ENCODE peak calls at places on chromosomes 6 and 20, in nine cellular contexts. X, N, J, R, V, C, Q, L and I are unnamed samples.
A peak's percentile ranks its signal among the peaks of the same experiment; 100 is the strongest.

GRCh38 chr6:34553146-34553545 is 3.0 kb downstream of the SPDEF start:
- DNase-seq in X (no peak), N (no peak), J (no peak), R (no peak), V (no peak), C (no peak), Q (no peak), L (no peak), I (no peak)

GRCh38 chr6:89509719-89510339 is 76.9 kb downstream of the ANKRD6 start:
- DNase-seq in X (no peak), N (no peak), J (no peak), R (no peak), V (no peak), C (no peak), Q (peak; percentile 42), L (no peak), I (no peak)

GRCh38 chr6:43185391-43185790 is 3.4 kb downstream of the CUL9 start:
- DNase-seq in X (no peak), N (no peak), J (no peak), R (no peak), V (no peak), C (no peak), Q (no peak), L (no peak), I (no peak)

GRCh38 chr6:26501482-26501986 is 1.4 kb downstream of the BTN1A1 start:
- DNase-seq in X (no peak), N (peak; percentile 48), J (no peak), R (no peak), V (peak; percentile 58), C (peak; percentile 86), Q (peak; percentile 32), L (peak; percentile 23), I (no peak)

GRCh38 chr6:27146706-27147507 is 100.6 kb upstream of the PRSS16 start:
- DNase-seq in X (peak; percentile 99), N (peak; percentile 93), J (peak; percentile 84), R (peak; percentile 56), V (peak; percentile 81), C (peak; percentile 96), Q (peak; percentile 80), L (peak; percentile 69), I (no peak)

GRCh38 chr6:17042422-17043147 is 59.3 kb upstream of the STMND1 start:
- DNase-seq in X (no peak), N (peak; percentile 22), J (peak; percentile 63), R (no peak), V (no peak), C (no peak), Q (no peak), L (peak; percentile 71), I (peak; percentile 67)

GRCh38 chr6:126385536-126385935 is 45.6 kb downstream of the CENPW start:
- DNase-seq in X (no peak), N (no peak), J (no peak), R (no peak), V (no peak), C (no peak), Q (no peak), L (no peak), I (no peak)

GRCh38 chr6:89287351-89288028 is 27.6 kb downstream of the GABRR2 start:
- DNase-seq in X (no peak), N (no peak), J (no peak), R (no peak), V (no peak), C (no peak), Q (no peak), L (no peak), I (no peak)

GRCh38 chr20:12171927-12172581 is 254.4 kb downstream of the BTBD3 start:
- DNase-seq in X (peak; percentile 43), N (no peak), J (no peak), R (no peak), V (no peak), C (no peak), Q (no peak), L (no peak), I (no peak)

GRCh38 chr6:79898076-79898475 is 49.3 kb downstream of the ELOVL4 start:
- DNase-seq in X (no peak), N (no peak), J (no peak), R (no peak), V (no peak), C (no peak), Q (no peak), L (no peak), I (no peak)
- TF ChIP-seq CTCF in X (no peak), N (no peak), J (no peak), R (no peak), V (no peak), C (no peak), Q (no peak), L (no peak), I (no peak)

DNA sequence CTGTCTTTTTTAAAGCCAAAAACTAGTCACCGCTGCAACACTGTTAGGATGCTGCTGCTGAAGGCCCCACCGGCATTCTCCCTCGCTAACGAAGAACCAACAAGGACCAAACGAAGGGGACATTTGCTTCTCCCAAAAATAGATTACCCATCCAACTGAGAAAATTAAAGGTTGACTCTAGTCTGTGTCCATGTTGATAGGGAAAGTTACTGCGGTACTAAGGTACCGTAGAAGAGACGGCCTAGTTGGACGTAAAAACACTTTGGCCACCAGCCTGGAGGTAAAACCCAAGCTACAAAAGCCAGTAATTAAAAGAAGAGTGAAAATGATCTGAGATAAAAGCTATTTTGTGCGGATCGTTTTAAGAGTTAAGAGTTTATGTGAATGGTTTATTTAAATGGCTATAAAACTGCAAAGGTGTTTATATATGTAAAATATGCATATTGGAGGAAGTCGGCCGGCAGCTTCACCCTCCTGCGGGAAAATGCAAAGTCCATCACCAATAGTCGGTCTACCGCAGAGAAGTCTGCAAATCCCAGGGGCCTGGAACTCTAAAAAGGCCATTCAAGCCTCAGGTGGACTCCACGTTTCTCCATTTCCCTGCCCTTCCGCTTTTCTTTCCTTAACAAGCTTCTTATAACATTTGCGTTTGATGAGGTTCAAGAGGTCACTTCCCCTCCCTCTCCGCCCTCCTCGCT is 11.7 kb upstream of the FOXF2 start:
- DNase-seq in X (no peak), N (no peak), J (no peak), R (no peak), V (no peak), C (no peak), Q (no peak), L (no peak), I (no peak)
- H3K27me3 ChIP-seq in X (peaks cover 60% of the 10 kb centered on the region), N (peaks cover 7% of the 10 kb centered on the region), J (no peaks in the 10 kb centered on the region), R (peaks cover 36% of the 10 kb centered on the region), V (peaks cover 29% of the 10 kb centered on the region), C (peaks cover 8% of the 10 kb centered on the region), Q (peaks cover 76% of the 10 kb centered on the region), L (peaks cover 54% of the 10 kb centered on the region), I (peaks cover 99% of the 10 kb centered on the region)

DNA sequence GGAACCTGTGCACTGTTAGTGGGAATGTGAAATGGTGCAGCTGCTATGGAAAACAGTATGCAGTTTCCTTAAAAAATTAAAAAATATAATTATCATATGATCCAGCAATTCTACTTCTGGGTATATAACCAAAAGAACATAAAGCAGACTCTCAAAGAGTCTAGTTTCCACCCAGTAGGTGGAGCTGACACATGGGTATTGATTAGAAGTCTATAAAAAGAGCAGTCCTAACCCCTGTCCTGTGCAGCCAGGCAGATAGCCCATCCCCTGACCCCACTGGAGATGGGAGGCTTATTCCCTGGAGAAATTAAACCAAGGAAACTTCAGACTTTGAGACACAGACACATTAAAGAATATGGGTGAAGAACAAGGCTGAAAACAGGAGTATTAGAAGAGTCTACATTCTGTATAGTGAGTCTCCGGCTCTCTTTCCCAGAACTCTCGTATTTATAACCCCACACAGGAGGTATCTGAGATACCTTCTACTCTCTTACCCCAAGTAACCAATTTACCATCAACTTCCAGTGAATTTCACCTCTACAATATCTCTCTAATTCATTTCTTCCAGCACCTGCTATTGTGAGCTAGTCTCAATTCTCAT is 92.3 kb downstream of the SEL1L2 start:
- DNase-seq in X (no peak), N (peak; percentile 15), J (no peak), R (no peak), V (no peak), C (no peak), Q (no peak), L (no peak), I (peak; percentile 12)
- TF ChIP-seq CTCF in X (no peak), N (peak; percentile 43), J (no peak), R (no peak), V (no peak), C (no peak), Q (no peak), L (no peak), I (peak; percentile 25)

GRCh38 chr6:41175084-41175483 is 12.2 kb upstream of the TREM2 start:
- DNase-seq in X (no peak), N (no peak), J (no peak), R (no peak), V (no peak), C (no peak), Q (no peak), L (no peak), I (no peak)

GRCh38 chr6:41174610-41175009 is 11.7 kb upstream of the TREM2 start:
- DNase-seq in X (no peak), N (no peak), J (no peak), R (no peak), V (no peak), C (no peak), Q (no peak), L (no peak), I (no peak)

GRCh38 chr6:41170547-41171160 is 7.7 kb upstream of the TREM2 start:
- DNase-seq in X (no peak), N (no peak), J (no peak), R (no peak), V (no peak), C (no peak), Q (no peak), L (no peak), I (peak; percentile 2)

GRCh38 chr6:41176189-41176588 is 13.3 kb upstream of the TREM2 start:
- DNase-seq in X (no peak), N (no peak), J (no peak), R (no peak), V (no peak), C (no peak), Q (no peak), L (no peak), I (no peak)

DNA sequence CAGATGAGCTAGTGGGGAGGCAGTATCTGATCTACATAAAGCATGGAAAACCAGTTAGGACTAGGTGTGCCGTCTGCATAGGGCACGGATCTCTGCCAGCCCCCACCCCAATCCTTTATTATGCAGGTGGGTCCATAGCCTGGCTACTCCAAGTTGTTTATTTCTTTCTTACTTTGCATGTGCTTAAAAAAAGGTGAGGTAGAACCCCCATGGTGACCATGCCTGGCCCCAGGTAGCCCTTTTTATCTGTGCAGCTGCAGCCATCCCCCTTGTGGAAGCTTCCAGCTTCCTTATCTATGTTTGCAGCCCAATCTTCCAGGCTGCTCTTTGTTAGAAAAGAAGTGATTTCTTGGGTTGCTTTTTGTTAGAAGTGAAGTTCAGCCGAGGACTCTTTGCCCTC is 9.0 kb upstream of the TREM2 start:
- DNase-seq in X (no peak), N (no peak), J (no peak), R (no peak), V (no peak), C (no peak), Q (no peak), L (no peak), I (peak; percentile 3)
- H3K27me3 ChIP-seq in X (peaks cover 6% of the 10 kb centered on the region), N (no peaks in the 10 kb centered on the region), J (no peaks in the 10 kb centered on the region), R (no peaks in the 10 kb centered on the region), V (no peaks in the 10 kb centered on the region), C (no peaks in the 10 kb centered on the region), Q (peaks cover 4% of the 10 kb centered on the region), L (no peaks in the 10 kb centered on the region), I (no peaks in the 10 kb centered on the region)

GRCh38 chr6:70222350-70222749 is 80.5 kb downstream of the COL9A1 start:
- DNase-seq in X (no peak), N (no peak), J (no peak), R (no peak), V (no peak), C (no peak), Q (no peak), L (no peak), I (no peak)
- TF ChIP-seq CTCF in X (no peak), N (no peak), J (no peak), R (no peak), V (no peak), C (no peak), Q (no peak), L (no peak), I (no peak)

GRCh38 chr6:156879235-156879995 is 102.2 kb downstream of the ARID1B start:
- DNase-seq in X (peak; percentile 70), N (no peak), J (no peak), R (no peak), V (no peak), C (no peak), Q (no peak), L (no peak), I (no peak)
- H3K27me3 ChIP-seq in X (no peaks in the 10 kb centered on the region), N (no peaks in the 10 kb centered on the region), J (no peaks in the 10 kb centered on the region), R (no peaks in the 10 kb centered on the region), V (no peaks in the 10 kb centered on the region), C (no peaks in the 10 kb centered on the region), Q (no peaks in the 10 kb centered on the region), L (no peaks in the 10 kb centered on the region), I (no peaks in the 10 kb centered on the region)